ENCODE peak calls at places on chromosomes 13 and 19, in nine cellular contexts. A, Q, X, I, W, L, P, H and K are unnamed samples.
A peak's percentile ranks its signal among the peaks of the same experiment; 100 is the strongest.

GRCh38 chr13:27510082-27510481 is 59.7 kb upstream of the MTIF3 start:
- DNase-seq in A (no peak), Q (no peak), X (no peak), I (no peak), W (no peak), L (no peak), P (no peak), H (no peak), K (no peak)

GRCh38 chr19:771332-771785 is 20.4 kb downstream of the MISP start:
- DNase-seq in A (no peak), Q (no peak), X (no peak), I (peak; percentile 43), W (no peak), L (no peak), P (peak; percentile 81), H (no peak), K (no peak)

GRCh38 chr19:16899566-16900075 is 10.8 kb downstream of the F2RL3 start:
- DNase-seq in A (no peak), Q (no peak), X (no peak), I (no peak), W (peak; percentile 58), L (no peak), P (peak; percentile 58), H (peak; percentile 73), K (no peak)

GRCh38 chr13:29884671-29885424 is 34.4 kb upstream of the UBL3 start:
- DNase-seq in A (no peak), Q (no peak), X (no peak), I (peak; percentile 22), W (no peak), L (no peak), P (no peak), H (no peak), K (no peak)

GRCh38 chr13:57823704-57824103 is 192.2 kb downstream of the PCDH17 start:
- DNase-seq in A (no peak), Q (no peak), X (no peak), I (no peak), W (no peak), L (no peak), P (no peak), H (no peak), K (no peak)

GRCh38 chr13:94595006-94595942 is 678 bp downstream of the TGDS start:
- DNase-seq in A (peak; percentile 24), Q (no peak), X (peak; percentile 56), I (peak; percentile 30), W (peak; percentile 29), L (peak; percentile 34), P (no peak), H (no peak), K (no peak)

GRCh38 chr19:33292595-33293254 is 9.6 kb downstream of the CEBPA start:
- DNase-seq in A (no peak), Q (peak; percentile 67), X (peak; percentile 89), I (no peak), W (peak; percentile 78), L (peak; percentile 75), P (peak; percentile 41), H (peak; percentile 76), K (no peak)

GRCh38 chr13:113928701-113929627 is 44.9 kb downstream of the C13orf46 start:
- DNase-seq in A (peak; percentile 97), Q (peak; percentile 99), X (peak; percentile 57), I (peak; percentile 69), W (peak; percentile 46), L (peak; percentile 91), P (no peak), H (no peak), K (peak; percentile 83)

GRCh38 chr19:3606174-3606689 is 443 bp downstream of the TBXA2R start:
- DNase-seq in A (no peak), Q (no peak), X (peak; percentile 86), I (no peak), W (peak; percentile 80), L (peak; percentile 31), P (no peak), H (peak; percentile 59), K (no peak)

GRCh38 chr13:43473437-43473836 is 313.3 kb downstream of the ENOX1 start:
- DNase-seq in A (no peak), Q (no peak), X (no peak), I (no peak), W (no peak), L (no peak), P (no peak), H (no peak), K (no peak)

GRCh38 chr13:102913924-102914628 is 68.2 kb downstream of the ERCC5 start:
- DNase-seq in A (no peak), Q (no peak), X (no peak), I (peak; percentile 16), W (peak; percentile 17), L (peak; percentile 32), P (no peak), H (no peak), K (no peak)

GRCh38 chr13:25869941-25870340 is 181.9 kb downstream of the SHISA2 start:
- DNase-seq in A (no peak), Q (peak; percentile 15), X (no peak), I (no peak), W (no peak), L (no peak), P (no peak), H (no peak), K (no peak)

GRCh38 chr13:99596180-99596579 is 94.9 kb downstream of the TM9SF2 start:
- DNase-seq in A (no peak), Q (no peak), X (no peak), I (no peak), W (no peak), L (no peak), P (no peak), H (no peak), K (no peak)

GRCh38 chr13:101875717-101876393 is 423.4 kb downstream of the ITGBL1 start:
- DNase-seq in A (no peak), Q (no peak), X (peak; percentile 58), I (peak; percentile 55), W (no peak), L (no peak), P (peak; percentile 28), H (no peak), K (no peak)

GRCh38 chr13:45847554-45848224 is 3.9 kb downstream of the SIAH3 start:
- DNase-seq in A (peak; percentile 56), Q (no peak), X (no peak), I (no peak), W (peak; percentile 18), L (peak; percentile 91), P (no peak), H (no peak), K (no peak)

DNA sequence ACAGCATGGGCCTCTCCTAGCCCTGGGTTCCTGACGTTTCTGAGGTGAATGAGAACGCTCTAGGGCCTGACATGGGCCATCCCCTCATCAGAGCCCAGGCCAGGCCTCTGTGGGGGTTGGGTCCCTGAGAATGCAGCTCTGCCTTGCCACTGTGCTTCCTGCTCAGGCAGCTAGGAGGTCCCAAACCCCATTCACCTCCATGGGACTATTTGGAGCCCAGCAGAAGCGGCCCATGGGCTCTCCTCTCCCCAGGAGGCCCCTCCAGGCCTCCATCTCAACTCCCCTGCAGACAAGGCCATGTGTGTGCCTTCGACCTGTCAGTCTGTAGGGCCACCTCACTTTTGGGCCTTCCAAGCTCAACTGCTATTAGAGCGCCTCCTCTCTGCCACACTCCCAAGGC is 36.9 kb downstream of the ELL start:
- DNase-seq in A (no peak), Q (no peak), X (no peak), I (no peak), W (no peak), L (no peak), P (no peak), H (no peak), K (no peak)
- TF ChIP-seq CTCF in A (no peak), Q (no peak), X (no peak), I (no peak), W (no peak), L (no peak), P (no peak), H (no peak), K (no peak)

DNA sequence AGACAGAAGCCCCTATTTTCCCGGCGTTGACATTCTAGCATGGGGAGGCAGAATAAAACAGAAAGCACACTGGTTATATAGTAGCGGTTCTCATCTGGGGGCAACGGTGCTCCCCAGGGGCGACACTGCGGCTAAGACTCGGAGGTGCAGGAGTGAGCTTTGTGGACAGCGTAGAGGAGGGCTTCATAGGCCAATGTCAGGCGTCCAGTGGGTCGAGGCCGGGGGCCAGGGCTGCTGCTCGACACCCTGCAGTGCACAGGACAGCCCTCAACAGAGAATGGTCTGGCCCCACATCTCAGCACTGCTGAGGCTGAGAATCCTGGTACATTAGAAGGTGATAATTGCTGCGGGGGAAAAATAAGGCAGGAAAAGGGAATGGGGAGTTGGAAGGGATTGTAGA is 1.5 kb downstream of the ZNF628 start:
- DNase-seq in A (no peak), Q (no peak), X (no peak), I (no peak), W (no peak), L (no peak), P (no peak), H (no peak), K (no peak)
- H3K27ac ChIP-seq in A (no peak overlapping the region), Q (no peak overlapping the region), X (no peak overlapping the region), I (no peak overlapping the region), W (no peak overlapping the region), L (no peak overlapping the region), P (peak overlapping the region; percentile 92), H (no peak overlapping the region), K (no peak overlapping the region)

GRCh38 chr19:42113641-42114348 is 18.5 kb downstream of the POU2F2 start:
- DNase-seq in A (peak; percentile 32), Q (peak; percentile 30), X (no peak), I (peak; percentile 99), W (no peak), L (no peak), P (peak; percentile 88), H (no peak), K (no peak)

GRCh38 chr19:42116308-42117075 is 15.8 kb downstream of the POU2F2 start:
- DNase-seq in A (no peak), Q (no peak), X (no peak), I (no peak), W (no peak), L (no peak), P (no peak), H (no peak), K (no peak)

GRCh38 chr19:42115219-42115618 is 17.0 kb downstream of the POU2F2 start:
- DNase-seq in A (no peak), Q (no peak), X (no peak), I (peak; percentile 68), W (no peak), L (no peak), P (no peak), H (no peak), K (no peak)

GRCh38 chr19:42115705-42116104 is 16.5 kb downstream of the POU2F2 start:
- DNase-seq in A (no peak), Q (no peak), X (no peak), I (no peak), W (no peak), L (no peak), P (no peak), H (no peak), K (no peak)

GRCh38 chr19:42114412-42114811 is 17.8 kb downstream of the POU2F2 start:
- DNase-seq in A (no peak), Q (no peak), X (no peak), I (no peak), W (peak; percentile 76), L (peak; percentile 37), P (no peak), H (no peak), K (no peak)
- H3K4me1 ChIP-seq in A (peaks cover 3% of the 10 kb centered on the region), Q (no peaks in the 10 kb centered on the region), X (no peaks in the 10 kb centered on the region), I (peaks cover 21% of the 10 kb centered on the region), W (no peaks in the 10 kb centered on the region), L (no peaks in the 10 kb centered on the region), P (peaks cover 28% of the 10 kb centered on the region), H (no peaks in the 10 kb centered on the region), K (no peaks in the 10 kb centered on the region)

DNA sequence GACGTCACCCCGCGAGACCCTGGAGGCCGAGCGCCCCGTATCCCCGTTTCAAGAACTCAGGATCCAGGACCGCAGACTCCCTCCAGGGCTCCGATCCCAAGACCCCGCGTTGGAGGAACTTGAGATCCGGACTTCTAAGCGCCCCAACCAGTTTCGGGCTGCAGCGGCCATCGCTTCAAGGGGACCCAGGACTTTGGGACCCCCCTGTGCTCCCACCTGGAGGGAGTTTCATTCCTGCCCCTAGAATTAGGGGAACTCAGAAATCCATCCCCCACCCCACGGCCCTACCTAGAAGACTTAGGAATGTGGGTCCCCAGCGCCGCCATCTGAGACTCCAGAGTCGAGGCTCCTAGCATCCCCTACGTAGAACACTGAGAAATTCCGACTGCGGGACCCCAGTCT is 399 bp downstream of the PLEKHG2 start:
- DNase-seq in A (no peak), Q (no peak), X (no peak), I (no peak), W (no peak), L (peak; percentile 47), P (no peak), H (no peak), K (no peak)
- TF ChIP-seq CTCF in A (no peak), Q (peak; percentile 4), X (no peak), I (no peak), W (no peak), L (no peak), P (peak; percentile 44), H (peak; percentile 4), K (peak; percentile 20)